ENCODE peak calls at places on chromosomes 4 and X, in six cellular contexts. D is A549, R is uterus, F is testis, C is tibial nerve, U is GM12878. M is an unnamed sample.

GRCh38 chr4:184191267-184191666 is 26.4 kb downstream of the ENPP6 start:
- DNase-seq in D (no peak), R (no peak), F (no peak), C (no peak), U (no peak), M (no peak)

GRCh38 chrX:105837227-105837626 is 14.9 kb downstream of the NRK start:
- DNase-seq in D (no peak), R (peak; percentile 68), F (peak; percentile 76), C (peak; percentile 68), U (no peak), M (peak; percentile 77)

GRCh38 chr4:85772470-85772869 is 297.5 kb downstream of the ARHGAP24 start:
- DNase-seq in D (no peak), R (no peak), F (no peak), C (no peak), U (no peak), M (no peak)

GRCh38 chr4:97144199-97144598 is 999.1 kb downstream of the STPG2 start:
- DNase-seq in D (no peak), R (no peak), F (no peak), C (no peak), U (no peak), M (no peak)

GRCh38 chr4:90445380-90445779 is 318.2 kb downstream of the CCSER1 start:
- DNase-seq in D (no peak), R (no peak), F (no peak), C (no peak), U (no peak), M (no peak)

GRCh38 chrX:21996872-21997271 is 35.3 kb upstream of the PHEX start:
- DNase-seq in D (no peak), R (no peak), F (no peak), C (peak; percentile 9), U (no peak), M (no peak)

GRCh38 chr4:65791111-65791806 is 121.0 kb upstream of the EPHA5 start:
- DNase-seq in D (no peak), R (no peak), F (no peak), C (no peak), U (no peak), M (no peak)

GRCh38 chrX:55908685-55909212 is 191.2 kb downstream of the RRAGB start:
- DNase-seq in D (peak; percentile 20), R (no peak), F (peak; percentile 44), C (no peak), U (no peak), M (no peak)

GRCh38 chrX:4710618-4711433 is 997.4 kb upstream of the PRKX start:
- DNase-seq in D (no peak), R (no peak), F (peak; percentile 54), C (no peak), U (peak; percentile 16), M (no peak)

GRCh38 chrX:14050704-14051103 is 21.0 kb upstream of the GEMIN8 start:
- DNase-seq in D (no peak), R (no peak), F (no peak), C (no peak), U (no peak), M (no peak)

GRCh38 chrX:10971759-10972158 is 139.4 kb upstream of the HCCS start:
- DNase-seq in D (no peak), R (no peak), F (no peak), C (no peak), U (no peak), M (no peak)

GRCh38 chrX:22520128-22520828 is 247.6 kb downstream of the CBLL2 start:
- DNase-seq in D (no peak), R (no peak), F (no peak), C (no peak), U (no peak), M (no peak)

GRCh38 chrX:155757366-155757765 is 123.8 kb upstream of the VAMP7 start:
- DNase-seq in D (no peak), R (no peak), F (no peak), C (no peak), U (no peak), M (no peak)

GRCh38 chrX:105190252-105190853 is 30.1 kb downstream of the TEX13A start:
- DNase-seq in D (no peak), R (no peak), F (peak; percentile 41), C (peak; percentile 7), U (no peak), M (no peak)

GRCh38 chr4:13526658-13527057 is 17.6 kb downstream of the NKX3-2 start:
- DNase-seq in D (no peak), R (no peak), F (no peak), C (no peak), U (no peak), M (no peak)

GRCh38 chr4:79682801-79683217 is 274.8 kb upstream of the GK2 start:
- DNase-seq in D (no peak), R (no peak), F (no peak), C (no peak), U (no peak), M (peak; percentile 9)

GRCh38 chr4:114717432-114717831 is 118.8 kb downstream of the UGT8 start:
- DNase-seq in D (no peak), R (no peak), F (no peak), C (no peak), U (no peak), M (no peak)

GRCh38 chr4:147360301-147360700 is 120.6 kb upstream of the EDNRA start:
- DNase-seq in D (no peak), R (no peak), F (no peak), C (no peak), U (no peak), M (no peak)

GRCh38 chr4:57282556-57283310 is 172.5 kb upstream of the IGFBP7 start:
- DNase-seq in D (no peak), R (no peak), F (no peak), C (no peak), U (no peak), M (no peak)

GRCh38 chr4:120331486-120332281 is 265.0 kb upstream of the MAD2L1 start:
- DNase-seq in D (no peak), R (no peak), F (no peak), C (no peak), U (no peak), M (no peak)

GRCh38 chr4:48340905-48341775 is at the start of gene SLAIN2:
- DNase-seq in D (peak; percentile 86), R (peak; percentile 99), F (peak; percentile 99), C (peak; percentile 99), U (peak; percentile 77), M (peak; percentile 100)

DNA sequence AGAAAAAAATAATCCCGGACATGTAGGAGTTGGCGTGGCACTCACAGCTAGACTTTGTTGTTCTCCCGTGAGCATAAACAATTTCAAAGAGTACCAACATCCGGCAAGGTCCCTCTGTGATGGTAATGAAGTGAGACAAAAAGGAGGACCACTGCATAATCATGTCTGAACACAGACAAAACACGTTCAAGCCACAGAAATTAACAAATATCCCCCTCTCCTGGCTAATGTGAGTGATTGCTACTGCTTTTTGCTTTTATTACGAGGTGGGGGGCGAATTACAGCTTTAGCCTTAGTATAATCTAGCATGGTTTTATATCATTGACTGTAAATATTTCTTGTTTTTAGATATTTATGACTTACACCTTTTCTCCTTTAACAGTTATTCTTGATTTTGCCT is 118.5 kb downstream of the PLS3 start:
- DNase-seq in D (peak; percentile 17), R (no peak), F (no peak), C (no peak), U (no peak), M (no peak)
- TF ChIP-seq CTCF in D (peak; percentile 48), R (peak; percentile 46), F (no peak), C (no peak), U (peak; percentile 21), M (peak; percentile 37)

GRCh38 chr4:40196724-40197281 is at the start of gene RHOH:
- DNase-seq in D (no peak), R (no peak), F (no peak), C (no peak), U (no peak), M (no peak)

GRCh38 chr4:40199999-40200880 is 3.4 kb downstream of the RHOH start:
- DNase-seq in D (no peak), R (no peak), F (no peak), C (no peak), U (peak; percentile 93), M (no peak)

GRCh38 chr4:40200881-40201797 is 4.3 kb downstream of the RHOH start:
- DNase-seq in D (no peak), R (no peak), F (no peak), C (no peak), U (no peak), M (no peak)

GRCh38 chr4:40197879-40198689 is 1.3 kb downstream of the RHOH start:
- DNase-seq in D (no peak), R (no peak), F (no peak), C (no peak), U (no peak), M (no peak)

GRCh38 chr4:40199179-40199670 is 2.4 kb downstream of the RHOH start:
- DNase-seq in D (no peak), R (no peak), F (no peak), C (no peak), U (no peak), M (no peak)
- H3K27ac ChIP-seq in D (no peak overlapping the region), R (peak overlapping the region; percentile 78), F (no peak overlapping the region), C (no peak overlapping the region), U (peak overlapping the region; percentile 92), M (no peak overlapping the region)

GRCh38 chrX:129568349-129568748 is 28.3 kb downstream of the OCRL start:
- DNase-seq in D (no peak), R (no peak), F (no peak), C (no peak), U (no peak), M (no peak)

GRCh38 chrX:129576539-129576938 is 36.5 kb downstream of the OCRL start:
- DNase-seq in D (no peak), R (no peak), F (no peak), C (no peak), U (no peak), M (no peak)

GRCh38 chrX:129574214-129574613 is 34.2 kb downstream of the OCRL start:
- DNase-seq in D (no peak), R (no peak), F (no peak), C (no peak), U (no peak), M (no peak)

GRCh38 chrX:129577473-129577872 is 37.4 kb downstream of the OCRL start:
- DNase-seq in D (no peak), R (no peak), F (peak; percentile 43), C (peak; percentile 32), U (no peak), M (no peak)

GRCh38 chrX:129572422-129572821 is 32.4 kb downstream of the OCRL start:
- DNase-seq in D (no peak), R (no peak), F (no peak), C (no peak), U (no peak), M (no peak)
- TF ChIP-seq POLR2A in D (no peak), R (no peak), F (no peak), C (no peak), U (no peak), M (no peak)

GRCh38 chr4:61350932-61351331 is 150.8 kb downstream of the ADGRL3 start:
- DNase-seq in D (no peak), R (no peak), F (no peak), C (no peak), U (no peak), M (no peak)
- TF ChIP-seq CTCF in D (no peak), R (no peak), F (no peak), C (no peak), U (no peak), M (no peak)

GRCh38 chr4:185535818-185536729 is 767 bp upstream of the PDLIM3 start:
- DNase-seq in D (no peak), R (peak; percentile 57), F (peak; percentile 67), C (no peak), U (no peak), M (peak; percentile 53)
- H3K27ac ChIP-seq in D (peak overlapping the region; percentile 44), R (peak overlapping the region; percentile 94), F (peak overlapping the region; percentile 94), C (peak overlapping the region; percentile 5), U (no peak overlapping the region), M (peak overlapping the region; percentile 99)